ENCODE peak calls at places on chromosomes 11 and 22, in eight cellular contexts. N, I, D, Y, B, Q, U and J are unnamed samples.

GRCh38 chr11:3165152-3165705 is at the start of gene OSBPL5:
- DNase-seq in B (no peak), N (peak), D (peak), Q (peak), U (peak), Y (peak), I (peak), J (peak)

GRCh38 chr11:86360775-86361395 is 13.8 kb upstream of the CCDC81 start:
- DNase-seq in Y (no peak), D (no peak), U (no peak), Q (no peak), I (no peak), N (no peak), B (no peak), J (no peak)

GRCh38 chr11:3000032-3000961 is 8.2 kb upstream of the NAP1L4 start:
- DNase-seq in Y (no peak), I (peak), Q (peak), D (peak), U (no peak), N (no peak), B (no peak), J (peak)

GRCh38 chr11:86151188-86152005 is 82.5 kb upstream of the PICALM start:
- DNase-seq in I (no peak), U (no peak), Q (peak), D (no peak), N (no peak), B (no peak), Y (peak), J (peak)

GRCh38 chr11:74321487-74322188 is 10.2 kb upstream of the P4HA3 start:
- DNase-seq in I (peak), Q (no peak), D (no peak), Y (peak), B (peak), N (peak), U (no peak), J (no peak)

GRCh38 chr22:48605856-48606255 is 1221.8 kb downstream of the BRD1 start:
- DNase-seq in Y (no peak), I (no peak), U (no peak), Q (no peak), B (no peak), D (no peak), N (no peak), J (no peak)

GRCh38 chr11:25423436-25424184 is 908.3 kb upstream of the ANO3 start:
- DNase-seq in Q (no peak), B (no peak), U (no peak), I (no peak), D (no peak), N (no peak), Y (no peak), J (no peak)

GRCh38 chr22:50436134-50436830 is 38.6 kb downstream of the SBF1 start:
- DNase-seq in B (no peak), N (no peak), D (no peak), Y (no peak), U (no peak), I (no peak), Q (no peak), J (no peak)

GRCh38 chr11:68584097-68584496 is 100.2 kb upstream of the GAL start:
- DNase-seq in Y (peak), N (peak), D (peak), U (peak), I (no peak), B (peak), Q (no peak), J (peak)

GRCh38 chr22:20536590-20537324 is 29.3 kb downstream of the MED15 start:
- DNase-seq in U (peak), N (no peak), D (no peak), Y (no peak), I (no peak), B (no peak), Q (no peak), J (no peak)

GRCh38 chr22:33909906-33910305 is 10.4 kb downstream of the LARGE1 start:
- DNase-seq in Q (no peak), U (no peak), Y (no peak), I (no peak), N (no peak), B (peak), D (no peak), J (no peak)

DNA sequence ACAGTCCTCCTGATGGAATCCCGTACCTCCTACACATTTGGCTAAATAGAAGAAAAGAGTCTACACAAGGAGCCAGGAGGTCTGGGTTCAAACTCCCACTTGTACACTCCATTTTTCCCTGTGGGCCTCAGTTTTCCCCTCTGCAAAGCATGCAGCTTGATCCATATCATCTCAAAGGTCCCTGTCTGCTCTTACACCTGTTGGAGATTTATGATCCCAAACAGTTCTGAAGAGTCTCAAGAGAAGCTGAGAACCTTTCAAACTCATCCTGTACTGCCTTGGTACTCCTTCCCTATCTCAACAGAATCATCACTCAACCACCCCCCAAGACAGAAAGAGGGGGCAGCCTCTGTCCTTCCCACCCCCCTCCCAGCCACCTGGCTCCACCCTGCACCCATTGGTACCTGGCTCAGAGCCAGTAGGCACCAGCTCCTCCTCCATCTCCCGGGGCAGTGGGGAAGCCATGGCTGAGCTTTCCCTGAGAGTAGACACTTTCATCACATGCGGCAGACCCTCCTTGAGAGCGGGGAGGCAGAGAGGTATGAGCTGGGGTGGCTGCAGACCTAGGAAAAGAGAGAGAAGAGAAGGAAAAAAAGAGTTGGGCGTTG is 3.3 kb downstream of the TNKS1BP1 start:
- DNase-seq in U (no peak), D (no peak), I (no peak), Y (no peak), Q (no peak), B (no peak), N (no peak), J (no peak)
- H3K27ac ChIP-seq in U (peak), D (peak), I (no peak), Y (peak), Q (peak), B (no peak), N (no peak), J (no peak)

DNA sequence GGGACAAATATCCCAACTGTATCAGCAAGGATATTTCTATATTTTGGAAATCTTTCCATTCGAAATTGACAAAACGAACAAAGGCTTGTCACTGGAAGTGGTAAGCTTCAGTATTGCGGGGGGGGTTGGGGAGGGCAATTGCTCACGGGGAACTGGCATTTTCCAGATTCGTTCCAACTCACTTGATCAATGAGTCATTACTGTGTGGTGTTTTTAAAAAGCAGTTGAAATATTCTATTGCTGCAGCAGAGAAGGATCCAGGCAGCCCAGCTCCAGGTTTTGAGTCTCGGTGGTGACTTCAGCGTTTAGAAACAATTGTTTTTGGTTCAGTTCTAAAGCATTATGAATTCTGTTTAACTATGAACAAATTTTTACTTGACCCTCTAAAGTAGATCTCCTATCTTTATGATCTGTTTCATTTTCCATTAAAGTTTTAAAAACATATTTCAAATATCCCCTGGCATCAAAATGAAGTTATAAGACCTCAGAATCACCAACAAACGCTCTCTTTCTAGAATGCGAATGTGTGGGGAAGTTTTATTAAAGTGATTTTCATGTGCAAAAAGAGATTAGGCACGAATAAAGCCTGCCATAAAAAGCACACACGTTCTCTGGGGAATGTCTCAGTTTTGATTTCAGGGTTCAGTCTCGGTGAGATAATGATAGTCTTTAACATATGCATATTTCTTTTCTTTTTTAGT is 33.7 kb upstream of the FBLN1 start:
- DNase-seq in Y (no peak), D (no peak), N (no peak), I (no peak), U (no peak), B (no peak), Q (peak), J (no peak)
- H3K27ac ChIP-seq in Y (no peak), D (no peak), N (no peak), I (no peak), U (no peak), B (no peak), Q (peak), J (no peak)

GRCh38 chr11:108958446-108959123 is 293.7 kb downstream of the DDX10 start:
- DNase-seq in I (no peak), B (no peak), D (no peak), Y (no peak), N (no peak), U (no peak), Q (no peak), J (no peak)
- H3K27ac ChIP-seq in I (no peak), B (no peak), D (no peak), Y (no peak), N (no peak), U (no peak), Q (no peak), J (no peak)

DNA sequence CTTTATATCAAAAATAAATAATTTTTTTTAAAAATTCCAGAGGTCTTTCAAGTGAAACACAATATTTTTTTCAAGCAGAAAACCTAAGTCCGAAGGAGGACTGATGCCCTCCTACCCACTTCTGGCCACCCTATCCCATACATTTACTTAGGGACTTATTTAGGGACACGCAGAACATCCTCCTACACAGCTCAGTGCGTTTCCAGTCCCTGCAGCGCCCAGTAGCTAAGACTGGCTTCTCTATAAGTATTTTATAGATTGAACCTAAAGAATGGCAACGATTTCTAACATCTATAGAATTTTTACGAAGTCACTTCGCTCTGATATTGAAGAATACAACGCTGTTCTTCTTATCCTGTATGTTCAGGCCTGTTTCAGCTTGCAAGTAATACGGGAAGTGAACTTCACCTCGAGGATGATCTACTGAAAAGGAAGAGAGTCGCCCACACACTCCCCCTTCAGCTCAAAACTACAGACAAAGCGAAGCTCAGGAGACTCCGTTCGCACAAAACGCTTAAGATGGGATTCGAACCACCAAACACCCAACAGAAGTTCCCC is 341 bp downstream of the CHEK2 start:
- DNase-seq in I (no peak), B (no peak), N (no peak), Q (no peak), D (no peak), Y (no peak), U (peak), J (no peak)
- H3K27ac ChIP-seq in I (no peak), B (peak), N (peak), Q (no peak), D (no peak), Y (no peak), U (peak), J (peak)

GRCh38 chr11:82692981-82693380 is 40.7 kb downstream of the FAM181B start:
- DNase-seq in Y (no peak), Q (no peak), U (no peak), B (no peak), N (no peak), D (no peak), I (no peak), J (no peak)
- H3K27ac ChIP-seq in Y (no peak), Q (no peak), U (no peak), B (no peak), N (no peak), D (no peak), I (no peak), J (no peak)